ENCODE peak calls at places on chromosomes 16 and 17, in six cellular contexts. X is GM23248, W is transverse colon, L is GM04504, N is GM10248, U is Daoy. A is an unnamed sample.
A peak's percentile ranks its signal among the peaks of the same experiment; 100 is the strongest.

GRCh38 chr17:72411124-72411563 is 290.3 kb downstream of the SOX9 start:
- DNase-seq in X (no peak), W (no peak), L (no peak), N (no peak), U (peak; percentile 72), A (no peak)

GRCh38 chr17:57170866-57171265 is 85.5 kb upstream of the MSI2 start:
- DNase-seq in X (no peak), W (no peak), L (no peak), N (no peak), U (no peak), A (no peak)

GRCh38 chr16:47499080-47499699 is 38.1 kb downstream of the PHKB start:
- DNase-seq in X (no peak), W (no peak), L (no peak), N (no peak), U (no peak), A (no peak)

GRCh38 chr17:81251091-81251942 is 12.2 kb downstream of the NDUFAF8 start:
- DNase-seq in X (no peak), W (peak; percentile 72), L (no peak), N (no peak), U (no peak), A (no peak)

GRCh38 chr17:6019959-6020358 is 50.2 kb upstream of the WSCD1 start:
- DNase-seq in X (no peak), W (no peak), L (no peak), N (no peak), U (peak; percentile 57), A (no peak)

GRCh38 chr17:65547253-65547670 is 14.2 kb downstream of the AXIN2 start:
- DNase-seq in X (no peak), W (peak; percentile 90), L (no peak), N (no peak), U (no peak), A (no peak)

GRCh38 chr16:83037884-83038283 is 411.1 kb downstream of the CDH13 start:
- DNase-seq in X (no peak), W (no peak), L (no peak), N (no peak), U (no peak), A (no peak)

GRCh38 chr17:56912105-56912999 is 1.5 kb downstream of the TRIM25 start:
- DNase-seq in X (peak; percentile 66), W (peak; percentile 33), L (no peak), N (peak; percentile 15), U (no peak), A (no peak)

GRCh38 chr16:58459344-58460218 is 40.4 kb upstream of the NDRG4 start:
- DNase-seq in X (peak; percentile 76), W (no peak), L (peak; percentile 10), N (no peak), U (peak; percentile 73), A (no peak)

GRCh38 chr16:3029499-3030127 is 5.8 kb downstream of the THOC6 start:
- DNase-seq in X (peak; percentile 84), W (no peak), L (peak; percentile 12), N (no peak), U (no peak), A (no peak)

GRCh38 chr17:75697651-75698291 is 23.5 kb upstream of the ITGB4 start:
- DNase-seq in X (no peak), W (peak; percentile 46), L (no peak), N (no peak), U (no peak), A (no peak)

GRCh38 chr16:13083687-13084086 is 182.3 kb downstream of the SHISA9 start:
- DNase-seq in X (no peak), W (no peak), L (no peak), N (no peak), U (no peak), A (no peak)

GRCh38 chr17:57544381-57544780 is 200.7 kb downstream of the CCDC182 start:
- DNase-seq in X (no peak), W (no peak), L (no peak), N (no peak), U (no peak), A (no peak)

GRCh38 chr17:49556183-49556943 is 19.3 kb upstream of the NXPH3 start:
- DNase-seq in X (peak; percentile 73), W (peak; percentile 79), L (no peak), N (peak; percentile 92), U (peak; percentile 74), A (peak; percentile 84)

GRCh38 chr16:83031524-83031923 is 404.8 kb downstream of the CDH13 start:
- DNase-seq in X (peak; percentile 13), W (no peak), L (no peak), N (no peak), U (peak; percentile 9), A (no peak)

GRCh38 chr17:42363767-42364585 is 24.3 kb downstream of the STAT3 start:
- DNase-seq in X (peak; percentile 81), W (no peak), L (no peak), N (no peak), U (no peak), A (no peak)

GRCh38 chr16:75225678-75226515 is 7.1 kb downstream of the CTRB1 start:
- DNase-seq in X (no peak), W (no peak), L (no peak), N (no peak), U (no peak), A (no peak)

GRCh38 chr17:17694229-17695081 is 13.2 kb downstream of the RAI1 start:
- DNase-seq in X (peak; percentile 85), W (peak; percentile 76), L (no peak), N (peak; percentile 87), U (peak; percentile 88), A (peak; percentile 73)

GRCh38 chr17:32621612-32622312 is 135.0 kb downstream of the CDK5R1 start:
- DNase-seq in X (peak; percentile 3), W (no peak), L (peak; percentile 0), N (no peak), U (peak; percentile 35), A (no peak)

GRCh38 chr16:65521685-65522338 is 399.9 kb upstream of the CDH11 start:
- DNase-seq in X (no peak), W (no peak), L (no peak), N (no peak), U (no peak), A (no peak)

GRCh38 chr16:66469932-66470546 is 42.9 kb downstream of the BEAN1 start:
- DNase-seq in X (no peak), W (no peak), L (no peak), N (no peak), U (no peak), A (no peak)

GRCh38 chr17:37708616-37709212 is 36.1 kb downstream of the HNF1B start:
- DNase-seq in X (peak; percentile 47), W (peak; percentile 70), L (no peak), N (no peak), U (peak; percentile 37), A (no peak)

GRCh38 chr17:20009302-20010098 is at the start of gene SPECC1:
- DNase-seq in X (no peak), W (peak; percentile 86), L (no peak), N (peak; percentile 93), U (peak; percentile 92), A (peak; percentile 85)

GRCh38 chr16:69934044-69934443 is 17.1 kb upstream of the CLEC18A start:
- DNase-seq in X (no peak), W (no peak), L (no peak), N (no peak), U (no peak), A (no peak)

GRCh38 chr17:21388944-21389343 is 12.8 kb downstream of the KCNJ12 start:
- DNase-seq in X (no peak), W (no peak), L (no peak), N (no peak), U (no peak), A (no peak)

GRCh38 chr16:2025251-2025650 is 1.5 kb upstream of the NHERF2 start:
- DNase-seq in X (no peak), W (no peak), L (no peak), N (no peak), U (no peak), A (no peak)

GRCh38 chr17:27370776-27371175 is 76.9 kb downstream of the WSB1 start:
- DNase-seq in X (no peak), W (no peak), L (no peak), N (no peak), U (no peak), A (no peak)

GRCh38 chr17:29179232-29180036 is 764 bp downstream of the MYO18A start:
- DNase-seq in X (peak; percentile 41), W (peak; percentile 88), L (no peak), N (no peak), U (peak; percentile 59), A (no peak)

GRCh38 chr16:85566502-85567100 is 46.5 kb upstream of the GSE1 start:
- DNase-seq in X (no peak), W (peak; percentile 55), L (no peak), N (no peak), U (no peak), A (no peak)

GRCh38 chr16:55542459-55543082 is 23.9 kb upstream of the CAPNS2 start:
- DNase-seq in X (peak; percentile 87), W (no peak), L (peak; percentile 57), N (no peak), U (peak; percentile 55), A (no peak)

GRCh38 chr16:70482624-70483023 is 28.2 kb downstream of the FCSK start:
- DNase-seq in X (peak; percentile 45), W (no peak), L (no peak), N (no peak), U (no peak), A (no peak)

GRCh38 chr17:72063262-72063661 is 57.6 kb upstream of the SOX9 start:
- DNase-seq in X (no peak), W (no peak), L (no peak), N (no peak), U (peak; percentile 11), A (no peak)

GRCh38 chr17:35286120-35286781 is 43.4 kb downstream of the SLFN5 start:
- DNase-seq in X (no peak), W (no peak), L (no peak), N (no peak), U (no peak), A (peak; percentile 15)

GRCh38 chr17:18009609-18010420 is 29.2 kb downstream of the ATPAF2 start:
- DNase-seq in X (no peak), W (no peak), L (no peak), N (no peak), U (no peak), A (no peak)

GRCh38 chr16:68664297-68664696 is 19.2 kb downstream of the CDH3 start:
- DNase-seq in X (peak; percentile 73), W (no peak), L (no peak), N (no peak), U (no peak), A (no peak)

GRCh38 chr17:47315451-47316266 is 8.1 kb upstream of the EFCAB13 start:
- DNase-seq in X (peak; percentile 89), W (peak; percentile 33), L (no peak), N (peak; percentile 67), U (peak; percentile 74), A (peak; percentile 52)